ENCODE peak calls at places on chromosomes 6 and 20, in eight cellular contexts. W is C1 segment of cervical spinal cord; Z is GM10248; H is non-pigmented ciliary epithelial cell; D is AG04449; P is activated naive CD4-positive, alpha-beta T cell; Q is posterior cingulate gyrus; K is progenitor cell of endocrine pancreas. C is an unnamed sample.

GRCh38 chr20:50027611-50028105 is 44.9 kb downstream of the SNAI1 start:
- DNase-seq in Z (no peak), Q (peak), H (peak), P (no peak), K (no peak), W (no peak), D (no peak), C (peak)

GRCh38 chr6:147530132-147531060 is 21.9 kb downstream of the SAMD5 start:
- DNase-seq in D (no peak), K (no peak), Q (no peak), W (no peak), H (no peak), P (no peak), Z (no peak), C (no peak)

GRCh38 chr20:18585134-18585533 is 2.7 kb upstream of the DTD1 start:
- DNase-seq in K (no peak), P (no peak), Z (no peak), Q (no peak), H (no peak), W (no peak), D (no peak), C (no peak)

GRCh38 chr20:8190043-8190880 is 58.2 kb downstream of the PLCB1 start:
- DNase-seq in Q (no peak), W (no peak), P (no peak), D (no peak), Z (no peak), K (no peak), H (no peak), C (no peak)

GRCh38 chr6:143962644-143962929 is 45.5 kb downstream of the PLAGL1 start:
- DNase-seq in H (no peak), P (no peak), D (peak), Q (no peak), Z (no peak), W (no peak), K (no peak), C (peak)

GRCh38 chr20:50555687-50556086 is 45.5 kb downstream of the PTPN1 start:
- DNase-seq in P (no peak), Q (no peak), Z (no peak), H (no peak), D (no peak), K (no peak), W (no peak), C (no peak)

GRCh38 chr20:46176744-46177378 is 58.7 kb downstream of the CD40 start:
- DNase-seq in P (no peak), H (no peak), D (no peak), W (no peak), Q (peak), Z (no peak), K (no peak), C (no peak)

GRCh38 chr6:156974897-156975296 is 197.7 kb downstream of the ARID1B start:
- DNase-seq in H (no peak), Q (no peak), Z (no peak), W (no peak), K (no peak), D (no peak), P (no peak), C (no peak)

GRCh38 chr6:151044465-151045441 is 179.3 kb downstream of the MTHFD1L start:
- DNase-seq in Q (no peak), D (peak), W (no peak), K (no peak), P (no peak), H (peak), Z (no peak), C (peak)